ENCODE peak calls at places on chromosomes 6 and 20, in ten cellular contexts. One of them, this sample, is unnamed.

GRCh38 chr6:31005249-31006020 is 4.8 kb upstream of the MUC22 start:
- DNase-seq in hepatocyte: no peak
- DNase-seq in psoas muscle: peak
- DNase-seq in lung: peak
- DNase-seq in brain microvascular endothelial cell: no peak
- DNase-seq in choroid plexus epithelial cell: no peak
- DNase-seq in Peyer's patch: no peak
- DNase-seq in fibroblast of the aortic adventitia: no peak
- DNase-seq in ascending aorta: no peak
- DNase-seq in IMR-90: no peak
- DNase-seq in this sample: no peak

GRCh38 chr6:56230976-56231566 is 16.3 kb downstream of the COL21A1 start:
- DNase-seq in brain microvascular endothelial cell: no peak
- DNase-seq in psoas muscle: no peak
- DNase-seq in choroid plexus epithelial cell: peak
- DNase-seq in fibroblast of the aortic adventitia: no peak
- DNase-seq in ascending aorta: no peak
- DNase-seq in hepatocyte: no peak
- DNase-seq in Peyer's patch: no peak
- DNase-seq in lung: no peak
- DNase-seq in IMR-90: no peak
- DNase-seq in this sample: no peak

GRCh38 chr6:56724455-56724854 is 81.8 kb upstream of the DST start:
- DNase-seq in ascending aorta: no peak
- DNase-seq in psoas muscle: no peak
- DNase-seq in choroid plexus epithelial cell: peak
- DNase-seq in brain microvascular endothelial cell: peak
- DNase-seq in fibroblast of the aortic adventitia: peak
- DNase-seq in lung: no peak
- DNase-seq in hepatocyte: no peak
- DNase-seq in IMR-90: peak
- DNase-seq in Peyer's patch: no peak
- DNase-seq in this sample: no peak

GRCh38 chr6:105587349-105588115 is 184.7 kb upstream of the PREP start:
- DNase-seq in IMR-90: peak
- DNase-seq in fibroblast of the aortic adventitia: no peak
- DNase-seq in psoas muscle: no peak
- DNase-seq in lung: no peak
- DNase-seq in ascending aorta: no peak
- DNase-seq in Peyer's patch: no peak
- DNase-seq in hepatocyte: no peak
- DNase-seq in choroid plexus epithelial cell: no peak
- DNase-seq in brain microvascular endothelial cell: peak
- DNase-seq in this sample: no peak

GRCh38 chr6:106557837-106558236 is 71.5 kb downstream of the RTN4IP1 start:
- DNase-seq in brain microvascular endothelial cell: no peak
- DNase-seq in ascending aorta: no peak
- DNase-seq in hepatocyte: no peak
- DNase-seq in psoas muscle: no peak
- DNase-seq in IMR-90: no peak
- DNase-seq in fibroblast of the aortic adventitia: no peak
- DNase-seq in choroid plexus epithelial cell: peak
- DNase-seq in Peyer's patch: no peak
- DNase-seq in lung: no peak
- DNase-seq in this sample: no peak

GRCh38 chr6:8219352-8219943 is 117.1 kb upstream of the EEF1E1 start:
- DNase-seq in hepatocyte: peak
- DNase-seq in fibroblast of the aortic adventitia: peak
- DNase-seq in Peyer's patch: peak
- DNase-seq in ascending aorta: no peak
- DNase-seq in IMR-90: peak
- DNase-seq in choroid plexus epithelial cell: peak
- DNase-seq in psoas muscle: no peak
- DNase-seq in lung: no peak
- DNase-seq in brain microvascular endothelial cell: peak
- DNase-seq in this sample: peak

GRCh38 chr6:14984454-14984853 is 261.4 kb upstream of the JARID2 start:
- DNase-seq in ascending aorta: no peak
- DNase-seq in hepatocyte: peak
- DNase-seq in brain microvascular endothelial cell: no peak
- DNase-seq in choroid plexus epithelial cell: peak
- DNase-seq in IMR-90: peak
- DNase-seq in Peyer's patch: peak
- DNase-seq in lung: peak
- DNase-seq in psoas muscle: peak
- DNase-seq in fibroblast of the aortic adventitia: peak
- DNase-seq in this sample: peak

GRCh38 chr20:63054695-63055240 is 48.0 kb upstream of the BHLHE23 start:
- DNase-seq in psoas muscle: no peak
- DNase-seq in fibroblast of the aortic adventitia: no peak
- DNase-seq in Peyer's patch: peak
- DNase-seq in brain microvascular endothelial cell: no peak
- DNase-seq in hepatocyte: no peak
- DNase-seq in choroid plexus epithelial cell: no peak
- DNase-seq in IMR-90: no peak
- DNase-seq in ascending aorta: no peak
- DNase-seq in lung: no peak
- DNase-seq in this sample: no peak

GRCh38 chr20:49724637-49725606 is 11.2 kb upstream of the B4GALT5 start:
- DNase-seq in brain microvascular endothelial cell: no peak
- DNase-seq in lung: peak
- DNase-seq in ascending aorta: no peak
- DNase-seq in fibroblast of the aortic adventitia: peak
- DNase-seq in choroid plexus epithelial cell: peak
- DNase-seq in IMR-90: peak
- DNase-seq in Peyer's patch: peak
- DNase-seq in psoas muscle: peak
- DNase-seq in hepatocyte: no peak
- DNase-seq in this sample: no peak

GRCh38 chr6:46440133-46440532 is 51.1 kb downstream of the RCAN2 start:
- DNase-seq in ascending aorta: no peak
- DNase-seq in fibroblast of the aortic adventitia: peak
- DNase-seq in choroid plexus epithelial cell: peak
- DNase-seq in IMR-90: peak
- DNase-seq in hepatocyte: no peak
- DNase-seq in lung: no peak
- DNase-seq in brain microvascular endothelial cell: no peak
- DNase-seq in psoas muscle: no peak
- DNase-seq in Peyer's patch: no peak
- DNase-seq in this sample: no peak

GRCh38 chr6:102387351-102388033 is 994.0 kb downstream of the GRIK2 start:
- DNase-seq in psoas muscle: no peak
- DNase-seq in brain microvascular endothelial cell: no peak
- DNase-seq in Peyer's patch: no peak
- DNase-seq in ascending aorta: no peak
- DNase-seq in choroid plexus epithelial cell: no peak
- DNase-seq in fibroblast of the aortic adventitia: no peak
- DNase-seq in hepatocyte: no peak
- DNase-seq in lung: no peak
- DNase-seq in IMR-90: no peak
- DNase-seq in this sample: no peak

GRCh38 chr6:11277275-11278206 is 45.1 kb upstream of the NEDD9 start:
- DNase-seq in fibroblast of the aortic adventitia: peak
- DNase-seq in IMR-90: peak
- DNase-seq in psoas muscle: no peak
- DNase-seq in hepatocyte: peak
- DNase-seq in choroid plexus epithelial cell: peak
- DNase-seq in Peyer's patch: no peak
- DNase-seq in lung: peak
- DNase-seq in brain microvascular endothelial cell: peak
- DNase-seq in ascending aorta: no peak
- DNase-seq in this sample: no peak

GRCh38 chr20:44802702-44803101 is 7.6 kb downstream of the RIMS4 start:
- DNase-seq in lung: no peak
- DNase-seq in psoas muscle: no peak
- DNase-seq in brain microvascular endothelial cell: no peak
- DNase-seq in choroid plexus epithelial cell: no peak
- DNase-seq in IMR-90: no peak
- DNase-seq in hepatocyte: no peak
- DNase-seq in fibroblast of the aortic adventitia: no peak
- DNase-seq in ascending aorta: no peak
- DNase-seq in Peyer's patch: no peak
- DNase-seq in this sample: no peak

GRCh38 chr6:94270040-94270689 is 850.8 kb upstream of the EPHA7 start:
- DNase-seq in psoas muscle: no peak
- DNase-seq in ascending aorta: no peak
- DNase-seq in brain microvascular endothelial cell: no peak
- DNase-seq in choroid plexus epithelial cell: no peak
- DNase-seq in fibroblast of the aortic adventitia: no peak
- DNase-seq in hepatocyte: no peak
- DNase-seq in Peyer's patch: no peak
- DNase-seq in lung: no peak
- DNase-seq in IMR-90: no peak
- DNase-seq in this sample: no peak

GRCh38 chr6:160367798-160368547 is 19.8 kb downstream of the SLC22A3 start:
- DNase-seq in psoas muscle: no peak
- DNase-seq in brain microvascular endothelial cell: no peak
- DNase-seq in choroid plexus epithelial cell: no peak
- DNase-seq in ascending aorta: no peak
- DNase-seq in lung: no peak
- DNase-seq in Peyer's patch: no peak
- DNase-seq in fibroblast of the aortic adventitia: no peak
- DNase-seq in IMR-90: no peak
- DNase-seq in hepatocyte: no peak
- DNase-seq in this sample: no peak
- TF ChIP-seq CTCF in psoas muscle: no peak
- TF ChIP-seq CTCF in brain microvascular endothelial cell: no peak
- TF ChIP-seq CTCF in choroid plexus epithelial cell: no peak
- TF ChIP-seq CTCF in ascending aorta: no peak
- TF ChIP-seq CTCF in lung: no peak
- TF ChIP-seq CTCF in Peyer's patch: no peak
- TF ChIP-seq CTCF in fibroblast of the aortic adventitia: no peak
- TF ChIP-seq CTCF in IMR-90: no peak
- TF ChIP-seq CTCF in hepatocyte: no peak
- TF ChIP-seq CTCF in this sample: no peak

DNA sequence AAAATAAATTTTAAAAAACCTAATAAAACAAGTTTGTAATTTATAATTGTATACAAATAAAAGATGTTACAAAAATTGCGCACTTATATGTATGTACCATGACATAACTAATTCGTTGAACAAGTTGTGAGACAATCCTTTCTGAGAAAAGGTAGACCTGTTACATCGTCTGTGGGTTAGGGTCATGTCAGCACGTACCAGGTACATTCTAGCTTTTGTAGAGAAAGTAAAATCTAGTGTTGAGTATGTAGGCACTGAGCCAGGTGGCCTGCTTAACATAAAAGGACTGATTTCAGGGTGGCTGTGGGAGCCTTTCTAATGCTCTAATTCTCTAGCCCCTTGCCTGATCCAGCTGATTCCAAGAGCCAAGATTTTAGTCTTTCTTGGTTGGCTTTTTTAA is 10.4 kb downstream of the RPL7L1 start:
- DNase-seq in Peyer's patch: no peak
- DNase-seq in brain microvascular endothelial cell: no peak
- DNase-seq in fibroblast of the aortic adventitia: no peak
- DNase-seq in psoas muscle: no peak
- DNase-seq in choroid plexus epithelial cell: no peak
- DNase-seq in hepatocyte: no peak
- DNase-seq in lung: no peak
- DNase-seq in IMR-90: no peak
- DNase-seq in ascending aorta: no peak
- DNase-seq in this sample: no peak
- H3K4me3 ChIP-seq in Peyer's patch: peak
- H3K4me3 ChIP-seq in brain microvascular endothelial cell: peak
- H3K4me3 ChIP-seq in fibroblast of the aortic adventitia: peak
- H3K4me3 ChIP-seq in psoas muscle: peak
- H3K4me3 ChIP-seq in choroid plexus epithelial cell: peak
- H3K4me3 ChIP-seq in hepatocyte: peak
- H3K4me3 ChIP-seq in lung: no peak
- H3K4me3 ChIP-seq in IMR-90: peak
- H3K4me3 ChIP-seq in ascending aorta: peak
- H3K4me3 ChIP-seq in this sample: peak

DNA sequence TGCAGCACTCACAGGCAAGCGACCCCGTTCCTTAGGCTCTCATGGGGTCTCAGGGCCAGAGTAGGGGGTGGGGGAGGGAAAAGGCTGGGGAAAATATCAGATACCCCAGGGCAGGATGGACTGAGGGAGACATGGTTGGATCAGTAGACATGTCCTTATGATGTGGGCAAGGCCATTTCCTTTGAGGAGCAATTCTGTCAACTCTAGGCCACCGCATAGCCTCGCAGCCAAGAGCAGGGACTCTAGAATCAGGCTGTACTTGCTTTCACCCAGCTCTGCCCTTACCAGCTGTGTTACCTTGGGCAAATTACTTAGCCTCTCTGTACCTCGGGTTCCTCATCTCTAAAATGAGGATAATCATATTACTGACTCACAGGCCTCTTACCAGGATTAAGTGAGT is 2.2 kb upstream of the MAPK13 start:
- DNase-seq in psoas muscle: no peak
- DNase-seq in brain microvascular endothelial cell: no peak
- DNase-seq in choroid plexus epithelial cell: no peak
- DNase-seq in Peyer's patch: no peak
- DNase-seq in IMR-90: no peak
- DNase-seq in fibroblast of the aortic adventitia: no peak
- DNase-seq in lung: no peak
- DNase-seq in ascending aorta: no peak
- DNase-seq in hepatocyte: no peak
- DNase-seq in this sample: no peak
- TF ChIP-seq CTCF in psoas muscle: no peak
- TF ChIP-seq CTCF in brain microvascular endothelial cell: no peak
- TF ChIP-seq CTCF in choroid plexus epithelial cell: no peak
- TF ChIP-seq CTCF in Peyer's patch: no peak
- TF ChIP-seq CTCF in IMR-90: no peak
- TF ChIP-seq CTCF in fibroblast of the aortic adventitia: no peak
- TF ChIP-seq CTCF in lung: no peak
- TF ChIP-seq CTCF in ascending aorta: no peak
- TF ChIP-seq CTCF in hepatocyte: no peak
- TF ChIP-seq CTCF in this sample: no peak

GRCh38 chr6:37974381-37974780 is 154.9 kb downstream of the ZFAND3 start:
- DNase-seq in brain microvascular endothelial cell: no peak
- DNase-seq in ascending aorta: no peak
- DNase-seq in fibroblast of the aortic adventitia: no peak
- DNase-seq in IMR-90: no peak
- DNase-seq in Peyer's patch: no peak
- DNase-seq in choroid plexus epithelial cell: no peak
- DNase-seq in hepatocyte: no peak
- DNase-seq in lung: no peak
- DNase-seq in psoas muscle: no peak
- DNase-seq in this sample: no peak

GRCh38 chr6:37977715-37978114 is 158.2 kb downstream of the ZFAND3 start:
- DNase-seq in psoas muscle: no peak
- DNase-seq in Peyer's patch: no peak
- DNase-seq in hepatocyte: no peak
- DNase-seq in IMR-90: no peak
- DNase-seq in lung: no peak
- DNase-seq in choroid plexus epithelial cell: no peak
- DNase-seq in brain microvascular endothelial cell: no peak
- DNase-seq in fibroblast of the aortic adventitia: no peak
- DNase-seq in ascending aorta: no peak
- DNase-seq in this sample: no peak

GRCh38 chr6:37972994-37973757 is 153.6 kb downstream of the ZFAND3 start:
- DNase-seq in ascending aorta: no peak
- DNase-seq in lung: no peak
- DNase-seq in psoas muscle: no peak
- DNase-seq in hepatocyte: no peak
- DNase-seq in IMR-90: no peak
- DNase-seq in Peyer's patch: no peak
- DNase-seq in choroid plexus epithelial cell: peak
- DNase-seq in fibroblast of the aortic adventitia: peak
- DNase-seq in brain microvascular endothelial cell: no peak
- DNase-seq in this sample: no peak

GRCh38 chr6:37971711-37972410 is 152.3 kb downstream of the ZFAND3 start:
- DNase-seq in fibroblast of the aortic adventitia: no peak
- DNase-seq in ascending aorta: no peak
- DNase-seq in choroid plexus epithelial cell: no peak
- DNase-seq in brain microvascular endothelial cell: no peak
- DNase-seq in IMR-90: peak
- DNase-seq in hepatocyte: no peak
- DNase-seq in psoas muscle: no peak
- DNase-seq in lung: no peak
- DNase-seq in Peyer's patch: no peak
- DNase-seq in this sample: no peak

GRCh38 chr6:37974943-37975342 is 155.4 kb downstream of the ZFAND3 start:
- DNase-seq in IMR-90: no peak
- DNase-seq in hepatocyte: no peak
- DNase-seq in psoas muscle: no peak
- DNase-seq in ascending aorta: no peak
- DNase-seq in fibroblast of the aortic adventitia: no peak
- DNase-seq in brain microvascular endothelial cell: no peak
- DNase-seq in choroid plexus epithelial cell: no peak
- DNase-seq in Peyer's patch: no peak
- DNase-seq in lung: no peak
- DNase-seq in this sample: no peak
- H3K4me3 ChIP-seq in IMR-90: no peak
- H3K4me3 ChIP-seq in hepatocyte: no peak
- H3K4me3 ChIP-seq in psoas muscle: no peak
- H3K4me3 ChIP-seq in ascending aorta: no peak
- H3K4me3 ChIP-seq in fibroblast of the aortic adventitia: no peak
- H3K4me3 ChIP-seq in brain microvascular endothelial cell: no peak
- H3K4me3 ChIP-seq in choroid plexus epithelial cell: no peak
- H3K4me3 ChIP-seq in Peyer's patch: no peak
- H3K4me3 ChIP-seq in lung: no peak
- H3K4me3 ChIP-seq in this sample: no peak

This sample was measured in LNCaP clone FGC.